ENCODE peak calls at places on chromosomes 3 and 15, in eight cellular contexts. M is stimulated activated CD4-positive, alpha-beta T cell treated with anti-CD3 and anti-CD28 coated beads, Interleukin-15, amount 100 ng/mL, for 1 hour; Q is pancreas; R is lower lobe of right lung; S is Calu3; I is RWPE2; C is T-helper 1 cell; U is germinal center. K is an unnamed sample.
A peak's percentile ranks its signal among the peaks of the same experiment; 100 is the strongest.

GRCh38 chr3:11591401-11592266 is 52.1 kb downstream of the VGLL4 start:
- DNase-seq in Q (no peak), R (no peak), U (no peak), S (peak; percentile 72), C (no peak), I (no peak), M (no peak), K (no peak)

GRCh38 chr3:165133188-165133899 is 55.0 kb upstream of the SI start:
- DNase-seq in I (no peak), Q (no peak), U (no peak), R (no peak), S (no peak), C (no peak), M (no peak), K (no peak)

GRCh38 chr3:184284696-184285095 is 8.9 kb downstream of the ECE2 start:
- DNase-seq in M (no peak), R (no peak), U (no peak), S (peak; percentile 76), Q (no peak), C (no peak), I (no peak), K (no peak)

GRCh38 chr3:170410428-170411029 is 8.1 kb upstream of the CLDN11 start:
- DNase-seq in Q (no peak), C (no peak), M (no peak), U (peak; percentile 24), I (no peak), R (no peak), S (peak; percentile 41), K (no peak)

GRCh38 chr3:173055228-173055933 is 85.7 kb downstream of the SPATA16 start:
- DNase-seq in R (no peak), M (no peak), I (no peak), Q (no peak), U (no peak), S (no peak), C (no peak), K (no peak)

GRCh38 chr3:129490273-129490675 is 38.2 kb upstream of the RHO start:
- DNase-seq in I (no peak), C (no peak), S (peak; percentile 91), U (peak; percentile 80), Q (peak; percentile 70), R (peak; percentile 83), M (no peak), K (peak; percentile 90)

GRCh38 chr3:181252626-181253025 is 263.1 kb upstream of the DNAJC19 start:
- DNase-seq in I (no peak), U (no peak), S (no peak), R (no peak), M (no peak), Q (no peak), C (no peak), K (no peak)

GRCh38 chr15:27845535-27846369 is 253.4 kb downstream of the OCA2 start:
- DNase-seq in C (no peak), S (no peak), M (no peak), U (no peak), R (no peak), Q (no peak), I (no peak), K (no peak)

GRCh38 chr3:149216195-149216869 is 5.3 kb downstream of the CP start:
- DNase-seq in M (no peak), U (no peak), I (no peak), C (no peak), R (peak; percentile 38), Q (no peak), S (peak; percentile 35), K (no peak)

GRCh38 chr15:62619526-62619925 is 423.0 kb upstream of the TPM1 start:
- DNase-seq in U (no peak), R (no peak), M (no peak), C (no peak), I (no peak), Q (no peak), S (no peak), K (no peak)

GRCh38 chr15:58576657-58577056 is 144.9 kb downstream of the LIPC start:
- DNase-seq in U (no peak), C (no peak), S (no peak), R (no peak), I (no peak), M (no peak), Q (no peak), K (no peak)

GRCh38 chr3:122952509-122952908 is 75.1 kb downstream of the SEMA5B start:
- DNase-seq in U (peak; percentile 40), I (no peak), Q (no peak), M (no peak), R (no peak), C (no peak), S (peak; percentile 43), K (no peak)

GRCh38 chr3:66441124-66441523 is 59.7 kb downstream of the LRIG1 start:
- DNase-seq in R (no peak), M (no peak), I (no peak), S (no peak), U (no peak), Q (no peak), C (no peak), K (no peak)

K was measured in spleen.